ENCODE peak calls at places on chromosome 13, in nine cellular contexts. K is CD4-positive, alpha-beta memory T cell; Z is NCI-H1092 treated with DMSO at 0.1 percent for 48 hours; X is upper lobe of left lung; B is neural progenitor cell; I is left ventricle myocardium inferior; U is GM04504; Q is HTR-8/SVneo; E is effector CD4-positive, alpha-beta T cell. S is an unnamed sample.

GRCh38 chr13:72562686-72563085 is 164.7 kb downstream of the MZT1 start:
- DNase-seq in E (no peak), U (no peak), B (no peak), Q (no peak), X (no peak), Z (no peak), K (no peak), I (no peak), S (no peak)

GRCh38 chr13:38685974-38686571 is 804 bp upstream of the FREM2 start:
- DNase-seq in I (no peak), K (no peak), Z (peak; percentile 62), E (no peak), U (no peak), B (peak; percentile 83), Q (peak; percentile 1), X (peak; percentile 50), S (no peak)

GRCh38 chr13:92745233-92745632 is 481.4 kb upstream of the GPC6 start:
- DNase-seq in K (no peak), Q (no peak), B (no peak), E (no peak), I (no peak), Z (no peak), X (no peak), U (no peak), S (no peak)

GRCh38 chr13:39945226-39945625 is 289.8 kb downstream of the COG6 start:
- DNase-seq in U (no peak), E (no peak), K (no peak), I (no peak), Z (no peak), X (peak; percentile 40), Q (no peak), B (no peak), S (no peak)

GRCh38 chr13:40895715-40896184 is 106.3 kb downstream of the SLC25A15 start:
- DNase-seq in I (no peak), Q (no peak), K (no peak), B (no peak), X (no peak), Z (no peak), E (no peak), U (no peak), S (no peak)

GRCh38 chr13:112690242-112690943 is 555 bp downstream of the ATP11A start:
- DNase-seq in B (peak; percentile 81), Z (no peak), K (peak; percentile 35), U (peak; percentile 12), E (no peak), X (no peak), Q (peak; percentile 17), I (peak; percentile 62), S (peak; percentile 14)

GRCh38 chr13:110211735-110212134 is 95.2 kb downstream of the COL4A1 start:
- DNase-seq in B (no peak), K (no peak), E (no peak), I (no peak), Z (no peak), Q (no peak), X (no peak), U (no peak), S (no peak)

GRCh38 chr13:93270769-93271753 is 44.5 kb downstream of the GPC6 start:
- DNase-seq in Z (peak; percentile 84), Q (no peak), U (no peak), E (no peak), K (no peak), X (no peak), I (no peak), B (no peak), S (no peak)

GRCh38 chr13:103965506-103966243 is 899.5 kb upstream of the SLC10A2 start:
- DNase-seq in U (no peak), I (no peak), Z (no peak), E (no peak), B (no peak), X (no peak), K (no peak), Q (no peak), S (no peak)

GRCh38 chr13:47841131-47841530 is 159.9 kb downstream of the SUCLA2 start:
- DNase-seq in I (no peak), Z (no peak), E (no peak), B (no peak), X (no peak), Q (no peak), U (no peak), K (no peak), S (no peak)

GRCh38 chr13:96238241-96238640 is 148.3 kb downstream of the HS6ST3 start:
- DNase-seq in X (no peak), Q (no peak), K (no peak), E (no peak), I (no peak), U (no peak), B (peak; percentile 8), Z (no peak), S (no peak)

GRCh38 chr13:27654059-27654458 is 32.4 kb downstream of the POLR1D start:
- DNase-seq in K (no peak), Q (no peak), U (no peak), E (no peak), I (no peak), Z (no peak), B (no peak), X (no peak), S (no peak)

GRCh38 chr13:42494157-42494556 is 79.8 kb upstream of the TNFSF11 start:
- DNase-seq in I (no peak), X (no peak), B (no peak), K (no peak), Q (no peak), E (no peak), U (no peak), Z (no peak), S (no peak)

GRCh38 chr13:79128158-79128557 is 277.9 kb downstream of the RBM26 start:
- DNase-seq in K (no peak), I (no peak), B (no peak), Q (peak; percentile 2), X (no peak), E (no peak), U (no peak), Z (no peak), S (no peak)

GRCh38 chr13:113937073-113937472 is 36.8 kb downstream of the C13orf46 start:
- DNase-seq in B (no peak), Z (no peak), U (no peak), Q (no peak), K (no peak), I (no peak), E (no peak), X (no peak), S (no peak)